ENCODE peak calls at places on chromosomes 4 and X, in four cellular contexts. B is pancreas, F is uterus, R is H7. N is an unnamed sample.

GRCh38 chr4:185285632-185286393 is 76.4 kb downstream of the SNX25 start:
- DNase-seq in B (no peak), R (no peak), F (no peak), N (no peak)

GRCh38 chr4:25790024-25790423 is 72.8 kb downstream of the SEL1L3 start:
- DNase-seq in F (no peak), B (no peak), R (no peak), N (no peak)

GRCh38 chrX:50707376-50707775 is 106.6 kb downstream of the SHROOM4 start:
- DNase-seq in B (no peak), F (no peak), R (no peak), N (no peak)

GRCh38 chr4:42080284-42080683 is 72.2 kb downstream of the BEND4 start:
- DNase-seq in F (no peak), B (no peak), R (no peak), N (no peak)

GRCh38 chrX:63581906-63582305 is 203.1 kb downstream of the ARHGEF9 start:
- DNase-seq in R (no peak), B (no peak), F (no peak), N (no peak)

GRCh38 chrX:39327255-39327654 is 526.0 kb downstream of the MID1IP1 start:
- DNase-seq in R (no peak), F (no peak), B (no peak), N (no peak)

GRCh38 chr4:76022031-76022430 is 1.3 kb downstream of the CXCL10 start:
- DNase-seq in F (no peak), R (no peak), B (no peak), N (no peak)

GRCh38 chrX:108696690-108697089 is 39.7 kb downstream of the IRS4 start:
- DNase-seq in R (no peak), F (no peak), B (no peak), N (no peak)

GRCh38 chr4:123325241-123325681 is 71.3 kb upstream of the SPRY1 start:
- DNase-seq in F (no peak), R (no peak), B (no peak), N (no peak)

GRCh38 chrX:114611018-114611619 is 27.2 kb downstream of the HTR2C start:
- DNase-seq in F (no peak), B (peak; percentile 15), R (peak; percentile 22), N (no peak)

GRCh38 chr4:142940614-142941013 is 94.5 kb upstream of the INPP4B start:
- DNase-seq in R (no peak), F (no peak), B (peak; percentile 52), N (no peak)

GRCh38 chr4:56050584-56050983 is 101.8 kb downstream of the CEP135 start:
- DNase-seq in B (no peak), F (no peak), R (no peak), N (no peak)

GRCh38 chrX:115289465-115289864 is at the start of gene LUZP4:
- DNase-seq in R (no peak), B (no peak), F (no peak), N (no peak)

GRCh38 chr4:137310593-137311490 is 221.5 kb downstream of the PCDH18 start:
- DNase-seq in R (no peak), F (no peak), B (no peak), N (peak; percentile 69)

GRCh38 chr4:2058264-2059033 is 678 bp upstream of the NAT8L start:
- DNase-seq in F (no peak), B (no peak), R (peak; percentile 96), N (no peak)

GRCh38 chr4:37651781-37652377 is 34.3 kb downstream of the RELL1 start:
- DNase-seq in R (no peak), B (no peak), F (no peak), N (no peak)

GRCh38 chr4:37661643-37662221 is 24.4 kb downstream of the RELL1 start:
- DNase-seq in F (no peak), B (no peak), R (no peak), N (peak; percentile 59)

GRCh38 chr4:37652747-37653527 is 33.2 kb downstream of the RELL1 start:
- DNase-seq in B (no peak), R (no peak), F (no peak), N (no peak)

GRCh38 chr4:37653601-37654000 is 32.6 kb downstream of the RELL1 start:
- DNase-seq in F (no peak), R (no peak), B (no peak), N (no peak)

GRCh38 chr4:37656649-37657048 is 29.5 kb downstream of the RELL1 start:
- DNase-seq in F (no peak), B (no peak), R (no peak), N (no peak)
- H3K4me3 ChIP-seq in F (no peak overlapping the region), B (no peak overlapping the region), R (no peak overlapping the region), N (no peak overlapping the region)

GRCh38 chrX:153764786-153765137 is 713 bp downstream of the PLXNB3 start:
- DNase-seq in B (peak; percentile 13), F (peak; percentile 16), R (peak; percentile 57), N (no peak)
- H3K4me3 ChIP-seq in B (no peak overlapping the region), F (no peak overlapping the region), R (no peak overlapping the region), N (peak overlapping the region; percentile 51)

GRCh38 chrX:130108647-130109428 is 1.5 kb downstream of the ELF4 start:
- DNase-seq in B (no peak), F (no peak), R (peak; percentile 73), N (no peak)
- H3K4me3 ChIP-seq in B (no peak overlapping the region), F (peak overlapping the region; percentile 38), R (no peak overlapping the region), N (peak overlapping the region; percentile 60)

GRCh38 chrX:28589048-28589447 is 1.8 kb downstream of the IL1RAPL1 start:
- DNase-seq in B (no peak), F (no peak), R (no peak), N (no peak)
- H3K4me3 ChIP-seq in B (no peak overlapping the region), F (no peak overlapping the region), R (peak overlapping the region; percentile 8), N (no peak overlapping the region)

N was measured in skeletal muscle cell.